ENCODE peak calls at places on chromosomes 12 and 14, in seven cellular contexts. Z is GM12865, X is thyroid gland, U is PC-9, C is tibial artery, S is lung, K is spleen. F is an unnamed sample.
A peak's percentile ranks its signal among the peaks of the same experiment; 100 is the strongest.

GRCh38 chr12:101485015-101485414 is 9.9 kb downstream of the SPIC start:
- DNase-seq in Z (no peak), X (no peak), U (no peak), C (no peak), S (no peak), K (no peak), F (no peak)

GRCh38 chr12:1281683-1282366 is 290.8 kb downstream of the ERC1 start:
- DNase-seq in Z (no peak), X (no peak), U (no peak), C (no peak), S (no peak), K (no peak), F (no peak)

GRCh38 chr12:109308534-109309440 is at the start of gene FOXN4:
- DNase-seq in Z (no peak), X (no peak), U (no peak), C (no peak), S (no peak), K (no peak), F (peak; percentile 55)

GRCh38 chr12:80269953-80270552 is 170.7 kb downstream of the OTOGL start:
- DNase-seq in Z (peak; percentile 59), X (no peak), U (no peak), C (no peak), S (no peak), K (no peak), F (no peak)

GRCh38 chr12:109677323-109677722 is 36.3 kb upstream of the FAM222A start:
- DNase-seq in Z (no peak), X (no peak), U (no peak), C (no peak), S (no peak), K (peak; percentile 21), F (no peak)

GRCh38 chr14:58749066-58749669 is 111.4 kb downstream of the DACT1 start:
- DNase-seq in Z (peak; percentile 89), X (no peak), U (no peak), C (peak; percentile 65), S (no peak), K (no peak), F (no peak)

GRCh38 chr12:47935196-47935595 is 28.2 kb upstream of the TMEM106C start:
- DNase-seq in Z (no peak), X (no peak), U (no peak), C (no peak), S (no peak), K (no peak), F (peak; percentile 63)

GRCh38 chr14:85218982-85219381 is 311.0 kb upstream of the FLRT2 start:
- DNase-seq in Z (no peak), X (no peak), U (no peak), C (no peak), S (no peak), K (no peak), F (no peak)

GRCh38 chr14:54221432-54221803 is 175.4 kb upstream of the CDKN3 start:
- DNase-seq in Z (no peak), X (no peak), U (no peak), C (no peak), S (no peak), K (no peak), F (no peak)

GRCh38 chr14:54219281-54220121 is 177.3 kb upstream of the CDKN3 start:
- DNase-seq in Z (no peak), X (no peak), U (no peak), C (no peak), S (no peak), K (no peak), F (no peak)

GRCh38 chr14:54220122-54220691 is 176.6 kb upstream of the CDKN3 start:
- DNase-seq in Z (no peak), X (peak; percentile 13), U (no peak), C (no peak), S (no peak), K (no peak), F (no peak)

GRCh38 chr14:54221971-54222370 is 174.8 kb upstream of the CDKN3 start:
- DNase-seq in Z (no peak), X (no peak), U (no peak), C (no peak), S (no peak), K (no peak), F (no peak)

DNA sequence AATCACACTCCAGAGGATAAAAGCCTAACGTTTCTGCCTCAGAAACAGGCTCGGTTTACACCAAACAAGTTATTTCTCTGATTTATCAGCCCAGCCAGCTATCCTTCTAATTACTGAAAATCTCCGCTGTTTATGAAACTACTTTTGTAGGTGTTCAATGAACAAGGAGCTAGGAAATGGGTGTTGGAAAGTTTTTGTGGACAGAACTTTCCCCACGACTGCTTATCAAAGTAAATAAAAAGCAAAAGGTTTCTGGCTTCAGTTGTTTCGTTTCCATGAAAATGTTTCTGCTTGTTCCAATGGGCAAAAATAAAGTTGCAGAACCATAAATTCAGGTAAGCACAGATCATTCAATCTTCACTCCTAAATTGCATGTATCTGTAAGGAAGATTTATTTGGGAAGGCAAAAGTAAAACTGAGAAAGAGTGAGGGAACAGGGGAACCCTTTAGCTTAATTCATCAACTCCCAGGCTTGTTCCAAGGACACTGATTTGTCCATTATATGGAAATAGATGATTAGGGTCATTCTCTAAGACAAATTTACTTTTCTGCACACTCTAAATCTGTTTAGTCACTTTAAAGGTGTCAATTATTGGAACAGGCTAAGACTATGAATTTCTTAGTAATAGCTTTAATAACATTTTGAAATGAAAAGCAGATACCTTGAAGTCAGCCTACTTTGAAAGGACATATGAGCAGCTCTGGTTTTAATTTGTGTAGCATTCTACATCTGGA is 175.9 kb upstream of the CDKN3 start:
- DNase-seq in Z (no peak), X (no peak), U (no peak), C (no peak), S (no peak), K (no peak), F (no peak)
- H3K4me3 ChIP-seq in Z (no peak overlapping the region), X (no peak overlapping the region), U (no peak overlapping the region), C (peak overlapping the region; percentile 16), S (no peak overlapping the region), K (no peak overlapping the region), F (peak overlapping the region; percentile 23)

DNA sequence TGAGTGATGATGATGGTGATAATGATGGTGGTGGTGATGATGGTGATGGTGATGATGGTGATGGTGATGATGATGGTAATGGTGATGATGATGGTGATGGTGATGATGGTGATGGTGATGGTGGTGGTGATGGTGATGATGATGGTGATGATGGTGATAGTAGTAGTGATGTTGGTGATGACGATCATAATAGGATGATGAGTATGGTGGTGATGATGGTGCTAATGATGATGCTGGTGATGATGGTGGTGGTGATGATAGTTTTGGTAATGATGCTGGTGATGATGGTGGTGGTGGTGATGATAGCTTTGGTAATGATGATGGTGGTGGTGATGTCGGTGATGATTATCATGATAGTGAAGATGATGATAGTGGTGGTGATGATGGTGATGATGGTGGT is 171.5 kb upstream of the SFSWAP start:
- DNase-seq in Z (no peak), X (no peak), U (no peak), C (no peak), S (no peak), K (no peak), F (no peak)
- TF ChIP-seq CTCF in Z (no peak), X (no peak), U (no peak), C (no peak), S (no peak), K (no peak), F (no peak)

DNA sequence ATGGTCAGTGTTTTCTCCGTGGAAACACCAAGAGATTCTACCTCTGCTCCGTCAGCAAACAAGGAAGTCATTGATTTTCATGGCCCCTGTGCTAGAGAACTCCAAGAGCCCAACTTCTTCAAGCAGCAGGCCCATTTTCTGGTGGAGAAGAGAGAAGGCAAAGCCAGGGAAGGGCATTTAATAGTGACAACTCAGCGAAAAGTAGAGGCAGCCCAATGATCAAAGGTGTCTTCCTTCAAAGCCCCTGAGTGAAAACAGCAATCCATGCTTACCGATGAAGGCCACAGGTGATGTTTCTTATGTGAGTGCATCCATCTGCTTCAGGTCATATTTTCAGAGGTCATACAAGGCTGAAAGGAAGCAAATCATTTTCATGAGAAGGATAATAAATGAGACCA is 77.3 kb downstream of the VCPKMT start:
- DNase-seq in Z (no peak), X (no peak), U (no peak), C (no peak), S (no peak), K (no peak), F (no peak)
- H3K4me3 ChIP-seq in Z (peak overlapping the region; percentile 56), X (no peak overlapping the region), U (peak overlapping the region; percentile 0), C (no peak overlapping the region), S (no peak overlapping the region), K (no peak overlapping the region), F (no peak overlapping the region)

GRCh38 chr12:100268835-100269564 is 2.0 kb downstream of the SCYL2 start:
- DNase-seq in Z (no peak), X (no peak), U (no peak), C (no peak), S (no peak), K (no peak), F (no peak)
- TF ChIP-seq CTCF in Z (no peak), X (no peak), U (no peak), C (no peak), S (no peak), K (no peak), F (no peak)

GRCh38 chr14:72547999-72548398 is 345.9 kb downstream of the DPF3 start:
- DNase-seq in Z (no peak), X (no peak), U (no peak), C (no peak), S (no peak), K (no peak), F (peak; percentile 73)
- H3K4me3 ChIP-seq in Z (no peak overlapping the region), X (no peak overlapping the region), U (no peak overlapping the region), C (no peak overlapping the region), S (no peak overlapping the region), K (no peak overlapping the region), F (no peak overlapping the region)

DNA sequence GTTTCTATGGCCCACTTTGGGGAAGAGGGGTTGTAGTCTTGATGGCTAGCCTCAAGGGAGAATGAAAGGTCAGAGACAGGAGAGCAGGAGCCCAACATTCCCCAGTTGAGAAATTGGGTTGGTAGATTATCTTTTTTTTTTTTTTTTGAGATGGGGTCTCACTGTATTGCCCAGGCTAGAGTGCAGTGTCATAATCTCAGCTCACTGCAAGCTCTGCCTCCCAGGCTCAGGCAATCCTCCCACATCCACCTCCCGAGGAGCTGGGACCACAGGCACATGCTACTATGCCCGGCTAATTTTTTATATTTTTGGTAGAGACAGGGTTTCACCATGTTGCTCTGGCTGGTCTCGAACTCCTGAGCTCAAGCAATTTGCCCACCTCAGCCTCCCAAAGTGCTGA is 34.9 kb downstream of the BCAT1 start:
- DNase-seq in Z (no peak), X (no peak), U (no peak), C (no peak), S (no peak), K (no peak), F (no peak)
- TF ChIP-seq CTCF in Z (no peak), X (no peak), U (no peak), C (no peak), S (no peak), K (no peak), F (no peak)